ENCODE peak calls at places on chromosomes 12 and 14, in four cellular contexts. One of them, this sample, is unnamed.

GRCh38 chr12:4118601-4119156 is 154.9 kb upstream of the CCND2 start:
- DNase-seq in fibroblast of lung: no peak
- DNase-seq in MCF 10A: no peak
- DNase-seq in ovary: no peak
- DNase-seq in this sample: no peak

GRCh38 chr12:6869049-6870021 is 2.0 kb downstream of the TPI1 start:
- DNase-seq in MCF 10A: peak; percentile 83
- DNase-seq in ovary: peak; percentile 70
- DNase-seq in fibroblast of lung: peak; percentile 54
- DNase-seq in this sample: peak; percentile 79

GRCh38 chr12:110135012-110135411 is 10.9 kb downstream of the IFT81 start:
- DNase-seq in ovary: no peak
- DNase-seq in MCF 10A: no peak
- DNase-seq in fibroblast of lung: peak; percentile 69
- DNase-seq in this sample: no peak

GRCh38 chr12:56836800-56837663 is 73.9 kb downstream of the HSD17B6 start:
- DNase-seq in fibroblast of lung: peak; percentile 76
- DNase-seq in MCF 10A: peak; percentile 91
- DNase-seq in ovary: no peak
- DNase-seq in this sample: no peak

GRCh38 chr12:83451189-83451588 is 764.5 kb downstream of the TMTC2 start:
- DNase-seq in ovary: no peak
- DNase-seq in fibroblast of lung: no peak
- DNase-seq in MCF 10A: no peak
- DNase-seq in this sample: no peak

GRCh38 chr12:9327307-9327706 is 119.1 kb upstream of the PZP start:
- DNase-seq in ovary: no peak
- DNase-seq in fibroblast of lung: no peak
- DNase-seq in MCF 10A: no peak
- DNase-seq in this sample: no peak

GRCh38 chr14:87640553-87640952 is 352.4 kb downstream of the GALC start:
- DNase-seq in fibroblast of lung: no peak
- DNase-seq in ovary: no peak
- DNase-seq in MCF 10A: no peak
- DNase-seq in this sample: no peak

GRCh38 chr12:52600071-52600470 is 1.2 kb downstream of the KRT72 start:
- DNase-seq in fibroblast of lung: no peak
- DNase-seq in MCF 10A: no peak
- DNase-seq in ovary: no peak
- DNase-seq in this sample: no peak

GRCh38 chr14:24274101-24274543 is 2.7 kb upstream of the RABGGTA start:
- DNase-seq in MCF 10A: peak; percentile 95
- DNase-seq in fibroblast of lung: peak; percentile 19
- DNase-seq in ovary: no peak
- DNase-seq in this sample: no peak

GRCh38 chr14:24806061-24806678 is 172.2 kb upstream of the GZMB start:
- DNase-seq in ovary: no peak
- DNase-seq in MCF 10A: no peak
- DNase-seq in fibroblast of lung: peak; percentile 40
- DNase-seq in this sample: peak; percentile 18

GRCh38 chr14:19878029-19878642 is 3.2 kb downstream of the OR4K2 start:
- DNase-seq in ovary: no peak
- DNase-seq in fibroblast of lung: no peak
- DNase-seq in MCF 10A: peak; percentile 49
- DNase-seq in this sample: no peak

GRCh38 chr12:18258929-18259328 is 2.4 kb upstream of the PIK3C2G start:
- DNase-seq in MCF 10A: no peak
- DNase-seq in fibroblast of lung: no peak
- DNase-seq in ovary: no peak
- DNase-seq in this sample: no peak

GRCh38 chr12:124668602-124669001 is 101.2 kb upstream of the NCOR2 start:
- DNase-seq in MCF 10A: no peak
- DNase-seq in fibroblast of lung: peak; percentile 51
- DNase-seq in ovary: no peak
- DNase-seq in this sample: no peak

GRCh38 chr14:70257526-70257925 is 68.8 kb upstream of the SLC8A3 start:
- DNase-seq in ovary: no peak
- DNase-seq in MCF 10A: peak; percentile 47
- DNase-seq in fibroblast of lung: no peak
- DNase-seq in this sample: no peak

GRCh38 chr14:31280871-31281220 is 73.3 kb upstream of the HECTD1 start:
- DNase-seq in MCF 10A: no peak
- DNase-seq in ovary: no peak
- DNase-seq in fibroblast of lung: no peak
- DNase-seq in this sample: no peak

GRCh38 chr12:46256942-46257341 is 11.9 kb downstream of the SLC38A1 start:
- DNase-seq in MCF 10A: no peak
- DNase-seq in fibroblast of lung: no peak
- DNase-seq in ovary: no peak
- DNase-seq in this sample: no peak

GRCh38 chr12:82436354-82436753 is 78.0 kb downstream of the METTL25 start:
- DNase-seq in ovary: no peak
- DNase-seq in fibroblast of lung: no peak
- DNase-seq in MCF 10A: no peak
- DNase-seq in this sample: no peak

GRCh38 chr14:86673523-86673969 is 1143.6 kb downstream of the FLRT2 start:
- DNase-seq in fibroblast of lung: peak; percentile 2
- DNase-seq in ovary: no peak
- DNase-seq in MCF 10A: peak; percentile 66
- DNase-seq in this sample: no peak

GRCh38 chr14:87131879-87132278 is 861.1 kb downstream of the GALC start:
- DNase-seq in fibroblast of lung: peak; percentile 89
- DNase-seq in ovary: no peak
- DNase-seq in MCF 10A: peak; percentile 85
- DNase-seq in this sample: no peak

GRCh38 chr12:108302471-108303311 is 36.4 kb downstream of the CMKLR1 start:
- DNase-seq in ovary: peak; percentile 19
- DNase-seq in MCF 10A: peak; percentile 82
- DNase-seq in fibroblast of lung: peak; percentile 34
- DNase-seq in this sample: no peak

GRCh38 chr12:132108211-132108832 is 35.8 kb downstream of the DDX51 start:
- DNase-seq in MCF 10A: no peak
- DNase-seq in ovary: no peak
- DNase-seq in fibroblast of lung: no peak
- DNase-seq in this sample: no peak

GRCh38 chr12:66678640-66679268 is at the start of gene GRIP1:
- DNase-seq in ovary: no peak
- DNase-seq in fibroblast of lung: peak; percentile 50
- DNase-seq in MCF 10A: no peak
- DNase-seq in this sample: no peak

GRCh38 chr14:22814373-22814772 is 862 bp downstream of the SLC7A7 start:
- DNase-seq in ovary: no peak
- DNase-seq in fibroblast of lung: no peak
- DNase-seq in MCF 10A: no peak
- DNase-seq in this sample: no peak

GRCh38 chr14:75615200-75615599 is 36.8 kb downstream of the FLVCR2 start:
- DNase-seq in ovary: no peak
- DNase-seq in MCF 10A: no peak
- DNase-seq in fibroblast of lung: no peak
- DNase-seq in this sample: no peak

GRCh38 chr12:75820848-75821578 is 210.6 kb downstream of the PHLDA1 start:
- DNase-seq in fibroblast of lung: peak; percentile 96
- DNase-seq in MCF 10A: peak; percentile 84
- DNase-seq in ovary: peak; percentile 29
- DNase-seq in this sample: no peak

GRCh38 chr12:102883204-102883799 is 33.7 kb downstream of the PAH start:
- DNase-seq in fibroblast of lung: peak; percentile 8
- DNase-seq in MCF 10A: peak; percentile 60
- DNase-seq in ovary: peak; percentile 59
- DNase-seq in this sample: peak; percentile 32

GRCh38 chr12:95963104-95963503 is 20.0 kb downstream of the AMDHD1 start:
- DNase-seq in MCF 10A: peak; percentile 24
- DNase-seq in fibroblast of lung: no peak
- DNase-seq in ovary: no peak
- DNase-seq in this sample: no peak
- TF ChIP-seq CTCF in MCF 10A: no peak
- TF ChIP-seq CTCF in fibroblast of lung: no peak
- TF ChIP-seq CTCF in ovary: no peak
- TF ChIP-seq CTCF in this sample: no peak

GRCh38 chr12:62519043-62519442 is 52.4 kb downstream of the MON2 start:
- DNase-seq in ovary: no peak
- DNase-seq in MCF 10A: no peak
- DNase-seq in fibroblast of lung: no peak
- DNase-seq in this sample: no peak

GRCh38 chr12:62520361-62520760 is 53.7 kb downstream of the MON2 start:
- DNase-seq in ovary: no peak
- DNase-seq in MCF 10A: no peak
- DNase-seq in fibroblast of lung: no peak
- DNase-seq in this sample: no peak

GRCh38 chr12:62523619-62524018 is 57.0 kb downstream of the MON2 start:
- DNase-seq in ovary: no peak
- DNase-seq in fibroblast of lung: no peak
- DNase-seq in MCF 10A: no peak
- DNase-seq in this sample: no peak

GRCh38 chr12:62525306-62525705 is 58.7 kb downstream of the MON2 start:
- DNase-seq in fibroblast of lung: no peak
- DNase-seq in MCF 10A: no peak
- DNase-seq in ovary: no peak
- DNase-seq in this sample: no peak

GRCh38 chr12:62522984-62523383 is 56.4 kb downstream of the MON2 start:
- DNase-seq in ovary: no peak
- DNase-seq in fibroblast of lung: peak; percentile 10
- DNase-seq in MCF 10A: peak; percentile 3
- DNase-seq in this sample: no peak
- TF ChIP-seq CTCF in ovary: no peak
- TF ChIP-seq CTCF in fibroblast of lung: no peak
- TF ChIP-seq CTCF in MCF 10A: no peak
- TF ChIP-seq CTCF in this sample: no peak

GRCh38 chr14:90461425-90461824 is 64.6 kb downstream of the CALM1 start:
- DNase-seq in ovary: no peak
- DNase-seq in MCF 10A: peak; percentile 15
- DNase-seq in fibroblast of lung: no peak
- DNase-seq in this sample: no peak
- TF ChIP-seq CTCF in ovary: no peak
- TF ChIP-seq CTCF in MCF 10A: no peak
- TF ChIP-seq CTCF in fibroblast of lung: no peak
- TF ChIP-seq CTCF in this sample: no peak

GRCh38 chr14:102086972-102087761 is at the start of gene HSP90AA1:
- DNase-seq in ovary: peak; percentile 89
- DNase-seq in fibroblast of lung: peak; percentile 85
- DNase-seq in MCF 10A: peak; percentile 90
- DNase-seq in this sample: peak; percentile 85
- TF ChIP-seq CTCF in ovary: peak; percentile 24
- TF ChIP-seq CTCF in fibroblast of lung: no peak
- TF ChIP-seq CTCF in MCF 10A: no peak
- TF ChIP-seq CTCF in this sample: no peak

DNA sequence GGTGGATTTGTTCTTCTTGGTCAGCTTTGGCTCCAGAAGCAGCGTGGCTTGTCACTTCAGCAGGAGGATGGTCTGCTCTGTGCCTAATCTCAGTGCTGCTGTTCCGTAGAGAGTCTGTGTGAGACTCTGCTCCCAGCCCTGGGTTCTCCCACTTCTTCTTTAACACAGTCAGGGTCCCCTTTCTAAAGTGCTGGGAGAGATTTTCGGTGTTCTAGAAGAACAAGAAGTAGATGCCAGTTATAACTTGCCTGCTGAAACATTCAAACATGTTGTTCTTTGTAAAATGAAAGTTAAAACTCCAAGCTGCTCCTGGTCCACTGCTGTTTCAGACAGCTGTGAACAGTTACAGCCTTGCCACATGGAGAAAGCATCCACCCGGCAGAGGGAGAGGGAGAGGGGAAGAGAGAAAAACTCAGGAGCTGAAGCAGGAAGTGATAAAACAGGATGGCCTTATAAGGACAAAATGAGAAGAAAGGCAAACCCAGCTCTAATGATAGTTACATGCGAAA is 55.2 kb upstream of the CERS5 start:
- DNase-seq in fibroblast of lung: peak; percentile 91
- DNase-seq in ovary: peak; percentile 75
- DNase-seq in MCF 10A: peak; percentile 85
- DNase-seq in this sample: no peak
- TF ChIP-seq CTCF in fibroblast of lung: peak; percentile 58
- TF ChIP-seq CTCF in ovary: peak; percentile 55
- TF ChIP-seq CTCF in MCF 10A: no peak
- TF ChIP-seq CTCF in this sample: no peak